ENCODE peak calls at places on chromosomes 12 and 14, in four cellular contexts. One of them, this sample, is unnamed.

GRCh38 chr12:32854716-32855115 is 41.9 kb downstream of the PKP2 start:
- DNase-seq in epithelial cell of proximal tubule: no peak
- DNase-seq in T follicular helper cell: no peak
- DNase-seq in T-helper 1 cell: no peak
- DNase-seq in this sample: no peak

GRCh38 chr12:18470251-18470650 is 208.9 kb downstream of the PIK3C2G start:
- DNase-seq in T follicular helper cell: no peak
- DNase-seq in epithelial cell of proximal tubule: no peak
- DNase-seq in T-helper 1 cell: no peak
- DNase-seq in this sample: no peak

GRCh38 chr14:92109490-92109889 is 3.1 kb upstream of the ATXN3 start:
- DNase-seq in T follicular helper cell: no peak
- DNase-seq in epithelial cell of proximal tubule: no peak
- DNase-seq in T-helper 1 cell: no peak
- DNase-seq in this sample: no peak

GRCh38 chr14:100534528-100535286 is 52.5 kb downstream of the BEGAIN start:
- DNase-seq in T follicular helper cell: no peak
- DNase-seq in epithelial cell of proximal tubule: no peak
- DNase-seq in T-helper 1 cell: no peak
- DNase-seq in this sample: no peak

GRCh38 chr14:32224731-32225377 is 21.8 kb upstream of the RNU6-8 start:
- DNase-seq in T-helper 1 cell: no peak
- DNase-seq in T follicular helper cell: no peak
- DNase-seq in epithelial cell of proximal tubule: no peak
- DNase-seq in this sample: no peak

GRCh38 chr14:93997082-93997481 is at the start of gene CCDC197:
- DNase-seq in T follicular helper cell: no peak
- DNase-seq in T-helper 1 cell: no peak
- DNase-seq in epithelial cell of proximal tubule: no peak
- DNase-seq in this sample: no peak

GRCh38 chr12:26198742-26199141 is 3.4 kb downstream of the SSPN start:
- DNase-seq in T-helper 1 cell: no peak
- DNase-seq in T follicular helper cell: no peak
- DNase-seq in epithelial cell of proximal tubule: no peak
- DNase-seq in this sample: no peak

GRCh38 chr12:40171501-40171900 is 53.3 kb upstream of the LRRK2 start:
- DNase-seq in epithelial cell of proximal tubule: no peak
- DNase-seq in T-helper 1 cell: no peak
- DNase-seq in T follicular helper cell: no peak
- DNase-seq in this sample: no peak

GRCh38 chr12:2555487-2556082 is 239.2 kb upstream of the FKBP4 start:
- DNase-seq in T follicular helper cell: no peak
- DNase-seq in epithelial cell of proximal tubule: no peak
- DNase-seq in T-helper 1 cell: no peak
- DNase-seq in this sample: no peak

GRCh38 chr12:46124848-46125619 is 134.7 kb upstream of the SCAF11 start:
- DNase-seq in T follicular helper cell: peak
- DNase-seq in epithelial cell of proximal tubule: peak
- DNase-seq in T-helper 1 cell: peak
- DNase-seq in this sample: peak

GRCh38 chr12:132710422-132711168 is at the start of gene PGAM5:
- DNase-seq in T follicular helper cell: peak
- DNase-seq in epithelial cell of proximal tubule: no peak
- DNase-seq in T-helper 1 cell: peak
- DNase-seq in this sample: peak

GRCh38 chr14:20632831-20633771 is 8.4 kb downstream of the OR6S1 start:
- DNase-seq in T-helper 1 cell: peak
- DNase-seq in epithelial cell of proximal tubule: peak
- DNase-seq in T follicular helper cell: peak
- DNase-seq in this sample: peak

GRCh38 chr12:13209279-13210021 is 12.9 kb downstream of the EMP1 start:
- DNase-seq in T follicular helper cell: no peak
- DNase-seq in T-helper 1 cell: no peak
- DNase-seq in epithelial cell of proximal tubule: no peak
- DNase-seq in this sample: no peak

GRCh38 chr14:42057176-42057575 is 450.5 kb downstream of the LRFN5 start:
- DNase-seq in T-helper 1 cell: no peak
- DNase-seq in epithelial cell of proximal tubule: no peak
- DNase-seq in T follicular helper cell: no peak
- DNase-seq in this sample: no peak

GRCh38 chr12:116861331-116861730 is 19.9 kb downstream of the HRK start:
- DNase-seq in T follicular helper cell: no peak
- DNase-seq in epithelial cell of proximal tubule: no peak
- DNase-seq in T-helper 1 cell: peak
- DNase-seq in this sample: no peak

GRCh38 chr12:104668274-104668718 is 211.5 kb downstream of the CHST11 start:
- DNase-seq in T follicular helper cell: no peak
- DNase-seq in T-helper 1 cell: no peak
- DNase-seq in epithelial cell of proximal tubule: no peak
- DNase-seq in this sample: no peak

GRCh38 chr14:100274250-100274649 is 32.0 kb downstream of the SLC25A29 start:
- DNase-seq in T follicular helper cell: no peak
- DNase-seq in epithelial cell of proximal tubule: no peak
- DNase-seq in T-helper 1 cell: no peak
- DNase-seq in this sample: no peak

GRCh38 chr14:99230271-99231141 is 41.5 kb downstream of the BCL11B start:
- DNase-seq in T-helper 1 cell: peak
- DNase-seq in T follicular helper cell: peak
- DNase-seq in epithelial cell of proximal tubule: no peak
- DNase-seq in this sample: peak

GRCh38 chr12:104865080-104865479 is 93.0 kb downstream of the SLC41A2 start:
- DNase-seq in T follicular helper cell: no peak
- DNase-seq in T-helper 1 cell: peak
- DNase-seq in epithelial cell of proximal tubule: no peak
- DNase-seq in this sample: no peak

GRCh38 chr12:95591731-95592130 is 40.5 kb upstream of the USP44 start:
- DNase-seq in T-helper 1 cell: no peak
- DNase-seq in T follicular helper cell: no peak
- DNase-seq in epithelial cell of proximal tubule: no peak
- DNase-seq in this sample: no peak

GRCh38 chr14:92897922-92898599 is 24.9 kb upstream of the CHGA start:
- DNase-seq in epithelial cell of proximal tubule: no peak
- DNase-seq in T-helper 1 cell: peak
- DNase-seq in T follicular helper cell: no peak
- DNase-seq in this sample: no peak

This sample was measured in effector memory CD8-positive, alpha-beta T cell.